ENCODE peak calls at places on chromosomes 12 and 14, in four cellular contexts. One of them, this sample, is unnamed.

GRCh38 chr14:34857689-34858449 is 17.3 kb downstream of the BAZ1A start:
- DNase-seq in substantia nigra: no peak
- DNase-seq in NCI-H2107: no peak
- DNase-seq in PC-9: no peak
- DNase-seq in this sample: no peak

GRCh38 chr12:78210494-78210860 is 379.8 kb downstream of the NAV3 start:
- DNase-seq in PC-9: no peak
- DNase-seq in substantia nigra: no peak
- DNase-seq in NCI-H2107: no peak
- DNase-seq in this sample: no peak

GRCh38 chr12:107847430-107847829 is 72.9 kb downstream of the ASCL4 start:
- DNase-seq in NCI-H2107: no peak
- DNase-seq in PC-9: no peak
- DNase-seq in substantia nigra: no peak
- DNase-seq in this sample: no peak

GRCh38 chr12:131684015-131684725 is 26.7 kb upstream of the SFSWAP start:
- DNase-seq in PC-9: no peak
- DNase-seq in NCI-H2107: no peak
- DNase-seq in substantia nigra: no peak
- DNase-seq in this sample: no peak

GRCh38 chr14:34359423-34360120 is 102.5 kb downstream of the SPTSSA start:
- DNase-seq in substantia nigra: no peak
- DNase-seq in PC-9: no peak
- DNase-seq in NCI-H2107: no peak
- DNase-seq in this sample: no peak

GRCh38 chr14:76293221-76293620 is 82.7 kb upstream of the ESRRB start:
- DNase-seq in NCI-H2107: no peak
- DNase-seq in PC-9: no peak
- DNase-seq in substantia nigra: no peak
- DNase-seq in this sample: no peak

GRCh38 chr14:67619446-67620216 is at the start of gene ARG2:
- DNase-seq in PC-9: peak; percentile 98
- DNase-seq in substantia nigra: peak; percentile 75
- DNase-seq in NCI-H2107: peak; percentile 99
- DNase-seq in this sample: peak; percentile 91

GRCh38 chr12:56522486-56523193 is 1.0 kb downstream of the RBMS2 start:
- DNase-seq in PC-9: peak; percentile 58
- DNase-seq in substantia nigra: no peak
- DNase-seq in NCI-H2107: no peak
- DNase-seq in this sample: peak; percentile 50

GRCh38 chr14:85399196-85399595 is 130.7 kb upstream of the FLRT2 start:
- DNase-seq in PC-9: no peak
- DNase-seq in NCI-H2107: no peak
- DNase-seq in substantia nigra: no peak
- DNase-seq in this sample: no peak

GRCh38 chr14:89309670-89310177 is 107.3 kb downstream of the FOXN3 start:
- DNase-seq in NCI-H2107: no peak
- DNase-seq in substantia nigra: no peak
- DNase-seq in PC-9: no peak
- DNase-seq in this sample: no peak

GRCh38 chr12:46369095-46369473 is 3.5 kb downstream of the SLC38A2 start:
- DNase-seq in substantia nigra: no peak
- DNase-seq in PC-9: no peak
- DNase-seq in NCI-H2107: no peak
- DNase-seq in this sample: peak; percentile 3

GRCh38 chr12:87157791-87158190 is 871.4 kb downstream of the C12orf50 start:
- DNase-seq in PC-9: peak; percentile 58
- DNase-seq in NCI-H2107: no peak
- DNase-seq in substantia nigra: no peak
- DNase-seq in this sample: peak; percentile 91

GRCh38 chr14:63616015-63616414 is 25.7 kb downstream of the WDR89 start:
- DNase-seq in PC-9: no peak
- DNase-seq in NCI-H2107: no peak
- DNase-seq in substantia nigra: no peak
- DNase-seq in this sample: no peak

GRCh38 chr14:65222434-65222833 is 120.1 kb upstream of the MAX start:
- DNase-seq in NCI-H2107: peak; percentile 13
- DNase-seq in substantia nigra: peak; percentile 34
- DNase-seq in PC-9: peak; percentile 33
- DNase-seq in this sample: peak; percentile 73

GRCh38 chr12:103727638-103728037 is 113.4 kb downstream of the NT5DC3 start:
- DNase-seq in substantia nigra: no peak
- DNase-seq in PC-9: no peak
- DNase-seq in NCI-H2107: no peak
- DNase-seq in this sample: no peak

GRCh38 chr14:104799657-104800599 is 973 bp upstream of the ZBTB42 start:
- DNase-seq in PC-9: no peak
- DNase-seq in NCI-H2107: no peak
- DNase-seq in substantia nigra: peak; percentile 22
- DNase-seq in this sample: peak; percentile 63

GRCh38 chr12:80938397-80938796 is 663 bp upstream of the LIN7A start:
- DNase-seq in substantia nigra: no peak
- DNase-seq in NCI-H2107: no peak
- DNase-seq in PC-9: no peak
- DNase-seq in this sample: no peak

GRCh38 chr12:27119797-27120196 is 37.4 kb upstream of the C12orf71 start:
- DNase-seq in PC-9: no peak
- DNase-seq in substantia nigra: no peak
- DNase-seq in NCI-H2107: no peak
- DNase-seq in this sample: no peak

GRCh38 chr14:92897922-92898599 is 24.9 kb upstream of the CHGA start:
- DNase-seq in PC-9: no peak
- DNase-seq in NCI-H2107: no peak
- DNase-seq in substantia nigra: no peak
- DNase-seq in this sample: no peak

GRCh38 chr14:68926236-68926635 is 52.9 kb downstream of the ACTN1 start:
- DNase-seq in substantia nigra: no peak
- DNase-seq in NCI-H2107: no peak
- DNase-seq in PC-9: no peak
- DNase-seq in this sample: no peak

GRCh38 chr12:132506730-132507538 is 17.0 kb downstream of the FBRSL1 start:
- DNase-seq in NCI-H2107: no peak
- DNase-seq in PC-9: no peak
- DNase-seq in substantia nigra: peak; percentile 47
- DNase-seq in this sample: peak; percentile 12

GRCh38 chr14:53670701-53671100 is 285.9 kb downstream of the BMP4 start:
- DNase-seq in NCI-H2107: no peak
- DNase-seq in substantia nigra: no peak
- DNase-seq in PC-9: no peak
- DNase-seq in this sample: peak; percentile 84

GRCh38 chr12:3207174-3207573 is 130.0 kb downstream of the TSPAN9 start:
- DNase-seq in PC-9: no peak
- DNase-seq in substantia nigra: no peak
- DNase-seq in NCI-H2107: no peak
- DNase-seq in this sample: no peak

GRCh38 chr14:68664225-68664681 is 128.6 kb downstream of the ZFP36L1 start:
- DNase-seq in PC-9: no peak
- DNase-seq in substantia nigra: no peak
- DNase-seq in NCI-H2107: no peak
- DNase-seq in this sample: peak; percentile 68

GRCh38 chr14:70934502-70935134 is 27.4 kb downstream of the PCNX1 start:
- DNase-seq in NCI-H2107: no peak
- DNase-seq in substantia nigra: no peak
- DNase-seq in PC-9: no peak
- DNase-seq in this sample: peak; percentile 71

GRCh38 chr12:3222935-3223334 is 145.8 kb downstream of the TSPAN9 start:
- DNase-seq in PC-9: no peak
- DNase-seq in substantia nigra: no peak
- DNase-seq in NCI-H2107: peak; percentile 91
- DNase-seq in this sample: no peak

GRCh38 chr12:100986595-100987547 is 192.3 kb downstream of the ANO4 start:
- DNase-seq in substantia nigra: no peak
- DNase-seq in PC-9: no peak
- DNase-seq in NCI-H2107: no peak
- DNase-seq in this sample: peak; percentile 18

This sample was measured in HCEC 1CT.